ENCODE peak calls at places on chromosome 10, in four cellular contexts. K, X, Q and I are unnamed samples.

GRCh38 chr10:3848768-3849643 is 64.0 kb upstream of the KLF6 start:
- DNase-seq in X (no peak), K (peak), Q (peak), I (no peak)

GRCh38 chr10:15897282-15897681 is 37.0 kb upstream of the MINDY3 start:
- DNase-seq in X (no peak), Q (no peak), K (peak), I (no peak)

GRCh38 chr10:866577-866941 is 64.9 kb downstream of the LARP4B start:
- DNase-seq in Q (no peak), K (no peak), X (no peak), I (no peak)

GRCh38 chr10:89032141-89032814 is 41.7 kb downstream of the FAS start:
- DNase-seq in X (no peak), K (peak), Q (peak), I (peak)

GRCh38 chr10:121803611-121804010 is 124.2 kb downstream of the ATE1 start:
- DNase-seq in X (no peak), K (no peak), Q (no peak), I (no peak)

GRCh38 chr10:128527730-128528129 is 401.5 kb upstream of the MKI67 start:
- DNase-seq in X (no peak), Q (no peak), K (no peak), I (no peak)

GRCh38 chr10:67657775-67658174 is 38.2 kb downstream of the CTNNA3 start:
- DNase-seq in X (no peak), Q (no peak), K (no peak), I (no peak)

GRCh38 chr10:103765168-103765567 is 90.2 kb downstream of the SH3PXD2A start:
- DNase-seq in Q (peak), X (no peak), K (peak), I (no peak)

GRCh38 chr10:99276848-99277486 is 41.3 kb upstream of the HPSE2 start:
- DNase-seq in Q (peak), X (no peak), K (peak), I (no peak)

GRCh38 chr10:50561816-50562215 is 61.9 kb downstream of the SGMS1 start:
- DNase-seq in K (no peak), Q (peak), X (no peak), I (no peak)

GRCh38 chr10:77533156-77533886 is 104.3 kb downstream of the KCNMA1 start:
- DNase-seq in K (no peak), X (no peak), Q (no peak), I (no peak)
- H3K4me3 ChIP-seq in K (no peak), X (no peak), Q (no peak), I (no peak)

GRCh38 chr10:79266543-79267312 is 80.5 kb upstream of the PPIF start:
- DNase-seq in X (peak), Q (peak), K (peak), I (no peak)

GRCh38 chr10:79268100-79268670 is 79.1 kb upstream of the PPIF start:
- DNase-seq in K (peak), X (no peak), Q (peak), I (no peak)

GRCh38 chr10:79266092-79266491 is 81.2 kb upstream of the PPIF start:
- DNase-seq in Q (no peak), X (peak), K (peak), I (no peak)

GRCh38 chr10:79268717-79269116 is 78.6 kb upstream of the PPIF start:
- DNase-seq in K (no peak), Q (no peak), X (no peak), I (no peak)

GRCh38 chr10:79267449-79267848 is 79.8 kb upstream of the PPIF start:
- DNase-seq in Q (peak), K (no peak), X (no peak), I (no peak)
- TF ChIP-seq CTCF in Q (no peak), K (no peak), X (no peak), I (no peak)

GRCh38 chr10:26435852-26436251 is 2.3 kb upstream of the APBB1IP start:
- DNase-seq in K (no peak), Q (no peak), X (no peak), I (no peak)

GRCh38 chr10:26438534-26439269 is 561 bp downstream of the APBB1IP start:
- DNase-seq in X (peak), Q (no peak), K (no peak), I (no peak)

GRCh38 chr10:26439436-26440090 is 1.4 kb downstream of the APBB1IP start:
- DNase-seq in K (no peak), X (no peak), Q (no peak), I (no peak)

GRCh38 chr10:26436848-26437247 is 1.3 kb upstream of the APBB1IP start:
- DNase-seq in K (no peak), Q (no peak), X (no peak), I (no peak)

GRCh38 chr10:26437637-26438461 is at the start of gene APBB1IP:
- DNase-seq in Q (peak), X (peak), K (no peak), I (no peak)
- H3K4me3 ChIP-seq in Q (peak), X (peak), K (peak), I (no peak)

DNA sequence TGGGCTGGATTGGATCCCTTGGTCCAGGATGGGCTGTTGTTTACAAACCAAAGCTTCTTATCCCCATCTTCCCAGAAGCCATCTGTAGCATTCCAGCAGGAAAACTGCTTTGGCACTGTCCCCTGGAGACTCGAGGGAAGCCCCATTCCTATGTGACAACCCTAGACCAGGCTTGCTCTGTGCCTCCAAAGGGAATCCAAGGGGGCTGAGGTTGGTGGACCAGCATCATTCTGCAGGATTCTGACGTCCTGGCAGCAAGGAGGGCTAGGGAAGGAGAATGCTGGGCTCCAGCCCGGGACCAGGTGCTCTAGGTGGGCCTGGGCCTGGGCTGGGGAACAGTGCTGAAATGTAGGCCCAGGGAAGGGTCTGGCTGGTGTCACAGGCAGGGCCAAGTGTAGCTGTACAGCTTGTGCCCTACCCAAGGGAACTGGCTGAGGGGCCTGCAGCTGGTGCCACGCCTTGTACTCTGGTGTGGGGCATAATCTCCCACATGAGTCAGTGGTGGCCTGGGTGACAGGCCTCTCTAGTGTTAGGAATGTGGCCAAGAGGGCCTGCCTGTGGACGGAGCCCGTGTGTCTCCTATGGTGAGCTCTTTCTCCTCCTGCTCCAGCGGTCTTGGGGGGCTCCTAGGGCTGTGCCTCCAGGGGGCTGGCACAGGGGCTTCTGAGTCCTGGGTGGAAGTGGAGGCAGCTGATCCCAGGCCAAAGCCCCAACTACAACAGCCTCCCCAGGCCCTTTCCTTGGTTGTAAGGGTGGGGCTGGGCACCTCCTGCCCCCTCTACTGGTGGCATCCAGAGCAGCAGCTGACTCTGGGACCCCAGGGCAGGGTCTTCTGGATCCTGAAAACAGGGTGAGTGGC is 25.2 kb downstream of the TRIM8 start:
- DNase-seq in Q (peak), X (no peak), K (no peak), I (no peak)
- TF ChIP-seq CTCF in Q (peak), X (no peak), K (no peak), I (peak)

DNA sequence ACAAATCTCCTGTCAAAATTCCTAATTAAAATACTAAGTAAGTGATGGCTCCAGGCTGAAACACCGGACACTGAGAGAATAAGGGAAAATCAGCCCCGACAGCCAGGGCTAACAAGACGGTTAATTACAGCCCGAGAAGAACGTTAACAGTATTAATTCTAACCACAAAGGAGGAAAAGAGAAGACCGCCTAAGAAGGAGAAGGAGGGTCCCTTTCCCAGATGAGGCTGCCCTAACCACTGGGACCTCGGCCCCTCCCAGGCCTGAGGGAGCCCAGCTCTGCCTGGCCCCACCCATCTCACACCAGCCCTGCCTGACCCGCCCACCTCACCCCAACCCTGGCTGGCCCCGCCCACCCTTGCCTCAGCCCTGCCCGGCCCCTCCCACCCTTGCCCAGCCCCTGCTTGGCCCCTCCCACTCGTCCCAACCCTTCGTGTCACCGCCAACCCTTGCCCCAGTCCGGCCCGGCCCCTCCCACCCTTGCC is 51.3 kb downstream of the PWWP2B start:
- DNase-seq in K (no peak), Q (peak), X (peak), I (peak)
- H3K4me3 ChIP-seq in K (no peak), Q (no peak), X (peak), I (no peak)

DNA sequence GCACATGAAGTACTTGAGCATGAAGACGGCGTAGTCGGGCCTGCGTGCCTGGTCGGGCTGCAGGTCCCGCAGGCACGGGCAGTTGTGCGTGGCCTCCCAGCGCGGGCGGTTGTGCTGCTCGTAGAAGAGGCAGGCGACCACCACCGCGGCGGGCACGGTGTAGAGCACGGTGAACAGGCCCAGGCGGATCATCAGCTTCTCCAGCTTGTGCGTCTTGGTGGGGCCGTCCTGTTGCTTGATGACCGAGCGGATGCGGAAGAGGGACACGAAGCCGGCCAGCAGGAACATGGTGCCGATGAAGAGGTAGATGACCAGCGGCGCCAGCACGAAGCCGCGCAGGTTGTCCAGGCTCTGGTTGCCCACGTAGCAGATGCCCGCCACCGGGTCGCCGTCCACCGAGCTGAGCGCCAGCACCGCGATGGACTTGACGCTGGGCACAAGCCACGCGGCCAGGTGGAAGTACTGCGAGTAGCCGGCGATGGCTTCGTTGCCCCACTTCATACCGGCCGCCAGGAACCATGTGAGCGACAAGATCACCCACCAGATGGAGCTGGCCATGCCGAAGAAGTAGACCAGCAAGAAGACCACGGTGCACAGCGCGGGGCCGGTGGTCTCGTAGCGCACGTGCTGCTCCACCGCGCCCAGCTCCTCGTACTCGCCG is 2.3 kb downstream of the FZD8 start:
- DNase-seq in Q (peak), K (peak), X (no peak), I (no peak)
- TF ChIP-seq CTCF in Q (no peak), K (peak), X (no peak), I (no peak)

DNA sequence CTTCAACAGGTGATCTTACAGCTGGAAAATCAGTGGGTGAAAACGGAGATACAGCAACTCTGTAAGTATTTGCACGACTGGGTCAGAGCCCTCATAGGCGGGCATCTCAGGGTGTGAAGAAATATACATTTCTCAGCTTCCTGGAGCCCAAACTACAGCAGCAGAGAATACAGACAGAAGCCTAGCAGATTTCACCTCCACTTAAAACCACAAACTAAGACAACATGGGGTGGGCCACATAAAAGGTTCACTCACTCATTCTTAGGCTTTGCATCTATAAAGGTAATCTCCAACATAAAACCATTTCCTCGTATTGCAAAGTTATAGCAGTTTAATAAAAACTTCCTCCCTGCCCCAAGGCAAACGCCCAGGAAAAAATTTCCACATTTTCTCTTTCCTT is 327.2 kb downstream of the FRMD4A start:
- DNase-seq in Q (no peak), K (no peak), X (no peak), I (no peak)
- H3K4me3 ChIP-seq in Q (no peak), K (no peak), X (no peak), I (no peak)

GRCh38 chr10:23293145-23293724 is 51.4 kb downstream of the C10orf67 start:
- DNase-seq in Q (peak), X (no peak), K (peak), I (no peak)

GRCh38 chr10:23293973-23294372 is 50.6 kb downstream of the C10orf67 start:
- DNase-seq in Q (no peak), K (no peak), X (no peak), I (no peak)

GRCh38 chr10:23291551-23292334 is 52.9 kb downstream of the C10orf67 start:
- DNase-seq in K (no peak), Q (peak), X (no peak), I (no peak)

DNA sequence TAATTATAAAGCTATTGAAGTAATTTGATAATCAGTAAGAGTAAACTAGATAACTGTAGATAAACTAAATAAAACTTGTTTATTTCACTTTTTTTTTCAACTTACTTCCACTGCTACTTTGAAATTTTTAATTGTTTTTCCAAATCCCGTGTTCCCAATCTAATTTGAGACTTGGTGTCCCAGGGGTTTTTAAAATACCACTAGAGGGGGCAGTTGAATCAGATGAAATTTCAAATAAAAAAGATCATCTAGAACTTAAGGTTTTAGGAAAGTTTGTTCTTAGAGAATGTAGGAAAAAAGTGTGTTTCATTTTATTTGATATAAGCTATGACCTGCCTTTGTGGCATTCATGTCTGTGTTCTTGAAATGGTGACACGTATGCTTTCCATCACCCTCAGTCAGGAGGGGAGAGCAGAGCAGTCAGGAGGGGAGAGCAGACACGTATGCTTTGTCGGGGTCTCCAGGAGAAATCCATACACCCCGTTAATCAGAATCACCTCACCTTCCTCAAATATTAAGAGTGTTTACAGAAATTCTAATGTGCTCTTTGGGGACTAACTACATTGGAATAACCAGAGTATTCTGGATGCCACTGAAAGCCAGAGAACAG is 49.9 kb downstream of the C10orf67 start:
- DNase-seq in K (peak), X (no peak), Q (peak), I (no peak)
- TF ChIP-seq CTCF in K (peak), X (no peak), Q (peak), I (peak)